ENCODE peak calls at places on chromosomes 6 and 20, in five cellular contexts. One of them, this sample, is unnamed.

GRCh38 chr6:87806635-87807034 is 104.6 kb upstream of the AKIRIN2 start:
- DNase-seq in astrocyte: no peak
- DNase-seq in psoas muscle: no peak
- DNase-seq in OCI-LY7: no peak
- DNase-seq in adrenal gland: no peak
- DNase-seq in this sample: no peak

GRCh38 chr6:85923013-85923430 is 280.3 kb upstream of the SYNCRIP start:
- DNase-seq in astrocyte: peak
- DNase-seq in psoas muscle: no peak
- DNase-seq in OCI-LY7: peak
- DNase-seq in adrenal gland: peak
- DNase-seq in this sample: peak

GRCh38 chr6:112253842-112254816 is at the start of gene LAMA4:
- DNase-seq in astrocyte: peak
- DNase-seq in psoas muscle: peak
- DNase-seq in OCI-LY7: no peak
- DNase-seq in adrenal gland: peak
- DNase-seq in this sample: peak

GRCh38 chr6:28480253-28480932 is 35.2 kb downstream of the GPX6 start:
- DNase-seq in astrocyte: no peak
- DNase-seq in psoas muscle: no peak
- DNase-seq in OCI-LY7: no peak
- DNase-seq in adrenal gland: no peak
- DNase-seq in this sample: no peak

GRCh38 chr20:61925555-61926252 is 140.0 kb downstream of the TAF4 start:
- DNase-seq in astrocyte: peak
- DNase-seq in psoas muscle: no peak
- DNase-seq in OCI-LY7: no peak
- DNase-seq in adrenal gland: no peak
- DNase-seq in this sample: peak

GRCh38 chr6:39565948-39566347 is 159.3 kb downstream of the KIF6 start:
- DNase-seq in astrocyte: no peak
- DNase-seq in psoas muscle: no peak
- DNase-seq in OCI-LY7: no peak
- DNase-seq in adrenal gland: no peak
- DNase-seq in this sample: no peak

GRCh38 chr6:28809947-28810654 is 113.7 kb downstream of the TRIM27 start:
- DNase-seq in astrocyte: no peak
- DNase-seq in psoas muscle: no peak
- DNase-seq in OCI-LY7: no peak
- DNase-seq in adrenal gland: no peak
- DNase-seq in this sample: no peak

GRCh38 chr20:25017257-25017803 is 24.8 kb upstream of the APMAP start:
- DNase-seq in astrocyte: no peak
- DNase-seq in psoas muscle: no peak
- DNase-seq in OCI-LY7: no peak
- DNase-seq in adrenal gland: peak
- DNase-seq in this sample: peak

GRCh38 chr6:170285482-170285881 is 5.4 kb downstream of the DLL1 start:
- DNase-seq in astrocyte: no peak
- DNase-seq in psoas muscle: no peak
- DNase-seq in OCI-LY7: no peak
- DNase-seq in adrenal gland: peak
- DNase-seq in this sample: no peak

GRCh38 chr6:91213229-91213901 is 626.5 kb upstream of the MAP3K7 start:
- DNase-seq in astrocyte: no peak
- DNase-seq in psoas muscle: no peak
- DNase-seq in OCI-LY7: no peak
- DNase-seq in adrenal gland: no peak
- DNase-seq in this sample: no peak

GRCh38 chr6:52921743-52922142 is 12.2 kb upstream of the GSTA3 start:
- DNase-seq in astrocyte: no peak
- DNase-seq in psoas muscle: no peak
- DNase-seq in OCI-LY7: no peak
- DNase-seq in adrenal gland: no peak
- DNase-seq in this sample: no peak

GRCh38 chr6:12543953-12544352 is 172.6 kb upstream of the PHACTR1 start:
- DNase-seq in astrocyte: peak
- DNase-seq in psoas muscle: no peak
- DNase-seq in OCI-LY7: no peak
- DNase-seq in adrenal gland: no peak
- DNase-seq in this sample: no peak

GRCh38 chr6:26358511-26358981 is 6.5 kb upstream of the BTN3A2 start:
- DNase-seq in astrocyte: no peak
- DNase-seq in psoas muscle: no peak
- DNase-seq in OCI-LY7: peak
- DNase-seq in adrenal gland: no peak
- DNase-seq in this sample: no peak

GRCh38 chr6:95545226-95545625 is 32.1 kb upstream of the MANEA start:
- DNase-seq in astrocyte: no peak
- DNase-seq in psoas muscle: no peak
- DNase-seq in OCI-LY7: no peak
- DNase-seq in adrenal gland: peak
- DNase-seq in this sample: no peak

GRCh38 chr6:33732819-33733218 is 13.9 kb downstream of the IP6K3 start:
- DNase-seq in astrocyte: no peak
- DNase-seq in psoas muscle: no peak
- DNase-seq in OCI-LY7: no peak
- DNase-seq in adrenal gland: no peak
- DNase-seq in this sample: no peak

DNA sequence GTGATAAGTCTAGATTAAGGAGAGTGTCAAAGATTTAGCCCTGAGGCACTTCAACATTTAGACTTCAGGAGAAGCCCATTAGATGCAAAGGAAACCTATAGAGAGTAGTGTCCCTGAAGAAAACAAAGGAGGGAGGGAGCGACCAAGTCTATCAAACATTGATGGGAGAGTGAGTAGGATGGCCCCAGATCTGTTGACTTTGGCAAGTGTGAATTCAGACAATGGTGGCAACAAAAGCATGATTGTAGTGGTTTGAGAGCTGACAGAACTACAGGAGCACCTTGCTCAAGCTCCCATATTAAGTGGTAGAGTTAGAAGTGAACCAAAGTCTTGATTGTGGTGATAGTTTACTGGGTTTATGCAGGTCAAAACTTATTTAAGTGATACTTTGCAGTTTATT is 979 bp upstream of the ABCF1 start:
- DNase-seq in astrocyte: no peak
- DNase-seq in psoas muscle: no peak
- DNase-seq in OCI-LY7: no peak
- DNase-seq in adrenal gland: no peak
- DNase-seq in this sample: no peak
- H3K27ac ChIP-seq in astrocyte: no peak
- H3K27ac ChIP-seq in psoas muscle: peak
- H3K27ac ChIP-seq in OCI-LY7: no peak
- H3K27ac ChIP-seq in adrenal gland: peak
- H3K27ac ChIP-seq in this sample: no peak

DNA sequence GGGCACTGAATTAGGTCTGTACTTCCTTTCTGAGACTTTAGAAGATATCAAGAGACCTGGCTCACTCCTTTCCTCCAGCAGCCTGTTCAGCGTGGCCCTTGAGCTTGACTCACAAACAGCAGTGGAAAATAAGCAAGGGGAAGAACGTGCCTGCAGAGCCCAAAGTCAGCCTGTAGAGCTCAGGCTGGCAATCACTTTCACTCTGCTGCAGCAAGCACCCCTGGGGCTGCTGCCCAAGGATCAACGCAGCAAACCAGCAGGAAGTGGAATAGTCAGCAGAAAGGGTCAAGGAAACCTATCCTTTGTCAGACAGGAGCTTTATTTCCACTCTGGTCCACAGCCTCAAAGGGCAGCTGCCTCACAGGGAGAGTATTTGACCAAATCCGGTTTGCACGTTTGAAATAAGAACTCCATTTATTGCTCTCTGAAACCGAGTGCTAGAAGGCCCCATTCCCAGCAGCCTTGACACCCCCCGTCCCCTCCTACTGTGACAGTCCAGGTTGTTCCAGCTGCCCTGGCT is 77.4 kb downstream of the PRDM1 start:
- DNase-seq in astrocyte: peak
- DNase-seq in psoas muscle: peak
- DNase-seq in OCI-LY7: peak
- DNase-seq in adrenal gland: peak
- DNase-seq in this sample: no peak
- TF ChIP-seq CTCF in astrocyte: no peak
- TF ChIP-seq CTCF in psoas muscle: no peak
- TF ChIP-seq CTCF in OCI-LY7: no peak
- TF ChIP-seq CTCF in adrenal gland: no peak
- TF ChIP-seq CTCF in this sample: no peak

DNA sequence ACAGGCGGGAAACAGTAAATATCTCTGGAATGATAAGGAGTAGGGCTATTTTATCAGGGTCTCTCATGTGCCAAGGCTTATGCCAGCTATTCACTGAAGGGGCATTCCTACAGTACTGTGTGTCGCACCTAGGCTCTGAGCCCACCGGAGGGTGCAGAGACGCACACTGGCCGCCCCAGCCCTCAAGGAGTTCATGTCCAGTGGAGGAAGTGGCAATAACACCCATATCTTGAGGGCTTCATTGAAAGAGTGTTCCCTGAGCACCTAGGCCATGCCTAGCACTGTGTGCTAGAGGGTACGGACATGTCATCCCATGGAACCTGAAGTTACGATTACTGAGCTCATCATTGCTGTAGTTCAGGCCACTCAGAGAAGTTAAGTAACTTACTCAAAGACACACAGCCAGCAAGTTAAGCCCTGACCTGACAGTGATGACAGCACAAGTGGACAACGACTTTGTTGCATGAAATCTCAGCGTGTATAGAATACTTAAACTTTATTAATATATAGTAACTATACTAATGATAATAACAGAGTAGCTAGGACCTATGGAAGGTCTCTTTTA is 8.7 kb downstream of the CCN5 start:
- DNase-seq in astrocyte: no peak
- DNase-seq in psoas muscle: no peak
- DNase-seq in OCI-LY7: no peak
- DNase-seq in adrenal gland: no peak
- DNase-seq in this sample: no peak
- H3K27ac ChIP-seq in astrocyte: no peak
- H3K27ac ChIP-seq in psoas muscle: no peak
- H3K27ac ChIP-seq in OCI-LY7: no peak
- H3K27ac ChIP-seq in adrenal gland: no peak
- H3K27ac ChIP-seq in this sample: peak

GRCh38 chr6:3825331-3825831 is 23.8 kb upstream of the FAM50B start:
- DNase-seq in astrocyte: no peak
- DNase-seq in psoas muscle: peak
- DNase-seq in OCI-LY7: no peak
- DNase-seq in adrenal gland: no peak
- DNase-seq in this sample: no peak
- TF ChIP-seq CTCF in astrocyte: peak
- TF ChIP-seq CTCF in psoas muscle: peak
- TF ChIP-seq CTCF in OCI-LY7: no peak
- TF ChIP-seq CTCF in adrenal gland: no peak
- TF ChIP-seq CTCF in this sample: peak

GRCh38 chr6:149211046-149211571 is 106.4 kb upstream of the TAB2 start:
- DNase-seq in astrocyte: no peak
- DNase-seq in psoas muscle: no peak
- DNase-seq in OCI-LY7: peak
- DNase-seq in adrenal gland: no peak
- DNase-seq in this sample: no peak

GRCh38 chr6:149210376-149210775 is 107.1 kb upstream of the TAB2 start:
- DNase-seq in astrocyte: peak
- DNase-seq in psoas muscle: no peak
- DNase-seq in OCI-LY7: no peak
- DNase-seq in adrenal gland: no peak
- DNase-seq in this sample: no peak

GRCh38 chr6:149212892-149213786 is 104.4 kb upstream of the TAB2 start:
- DNase-seq in astrocyte: peak
- DNase-seq in psoas muscle: no peak
- DNase-seq in OCI-LY7: no peak
- DNase-seq in adrenal gland: no peak
- DNase-seq in this sample: no peak

GRCh38 chr6:149213829-149214228 is 103.7 kb upstream of the TAB2 start:
- DNase-seq in astrocyte: peak
- DNase-seq in psoas muscle: no peak
- DNase-seq in OCI-LY7: no peak
- DNase-seq in adrenal gland: no peak
- DNase-seq in this sample: no peak

GRCh38 chr6:149212202-149212601 is 105.3 kb upstream of the TAB2 start:
- DNase-seq in astrocyte: peak
- DNase-seq in psoas muscle: no peak
- DNase-seq in OCI-LY7: no peak
- DNase-seq in adrenal gland: no peak
- DNase-seq in this sample: no peak
- H3K27ac ChIP-seq in astrocyte: no peak
- H3K27ac ChIP-seq in psoas muscle: no peak
- H3K27ac ChIP-seq in OCI-LY7: no peak
- H3K27ac ChIP-seq in adrenal gland: no peak
- H3K27ac ChIP-seq in this sample: no peak

GRCh38 chr6:89818977-89819335 is 638 bp downstream of the MDN1 start:
- DNase-seq in astrocyte: peak
- DNase-seq in psoas muscle: no peak
- DNase-seq in OCI-LY7: peak
- DNase-seq in adrenal gland: peak
- DNase-seq in this sample: peak
- TF ChIP-seq CTCF in astrocyte: no peak
- TF ChIP-seq CTCF in psoas muscle: no peak
- TF ChIP-seq CTCF in OCI-LY7: no peak
- TF ChIP-seq CTCF in adrenal gland: no peak
- TF ChIP-seq CTCF in this sample: no peak

GRCh38 chr6:106085984-106086832 is at the start of gene PRDM1:
- DNase-seq in astrocyte: peak
- DNase-seq in psoas muscle: peak
- DNase-seq in OCI-LY7: peak
- DNase-seq in adrenal gland: peak
- DNase-seq in this sample: peak
- H3K27ac ChIP-seq in astrocyte: peak
- H3K27ac ChIP-seq in psoas muscle: peak
- H3K27ac ChIP-seq in OCI-LY7: peak
- H3K27ac ChIP-seq in adrenal gland: peak
- H3K27ac ChIP-seq in this sample: peak

GRCh38 chr20:10571313-10571815 is 102.4 kb downstream of the JAG1 start:
- DNase-seq in astrocyte: no peak
- DNase-seq in psoas muscle: no peak
- DNase-seq in OCI-LY7: no peak
- DNase-seq in adrenal gland: no peak
- DNase-seq in this sample: no peak
- TF ChIP-seq CTCF in astrocyte: no peak
- TF ChIP-seq CTCF in psoas muscle: no peak
- TF ChIP-seq CTCF in OCI-LY7: no peak
- TF ChIP-seq CTCF in adrenal gland: no peak
- TF ChIP-seq CTCF in this sample: no peak

This sample was measured in RWPE1.